ENCODE peak calls at places on chromosome 1, in six cellular contexts. V is activated T-cell treated with anti-CD3 and anti-CD28 coated beads for 1 hour; T is colonic mucosa; C is stimulated activated CD4-positive, alpha-beta T cell treated with anti-CD3 and anti-CD28 coated beads, Interleukin-2, amount 100 ng/mL, for 24 hours; I is activated effector memory CD4-positive, alpha-beta T cell treated with Interleukin-2 at 50 U/mL for 16 hours; R is hippocampal formation. J is an unnamed sample.

GRCh38 chr1:91844862-91845528 is 41.0 kb downstream of the TGFBR3 start:
- DNase-seq in T (no peak), V (no peak), C (no peak), I (no peak), R (no peak), J (peak; percentile 81)

GRCh38 chr1:199073166-199073565 is 434.3 kb downstream of the PTPRC start:
- DNase-seq in V (no peak), T (no peak), C (no peak), R (no peak), I (no peak), J (no peak)

GRCh38 chr1:203276916-203277535 is 28.3 kb upstream of the BTG2 start:
- DNase-seq in I (no peak), V (no peak), T (no peak), C (no peak), R (no peak), J (no peak)

GRCh38 chr1:193069748-193070394 is 10.5 kb downstream of the RO60 start:
- DNase-seq in T (no peak), I (no peak), C (no peak), V (no peak), R (no peak), J (peak; percentile 5)

GRCh38 chr1:7902478-7903084 is 38.1 kb downstream of the TNFRSF9 start:
- DNase-seq in T (peak; percentile 75), C (peak; percentile 68), V (peak; percentile 36), I (peak; percentile 29), R (peak; percentile 50), J (peak; percentile 86)

GRCh38 chr1:86741947-86742572 is 37.7 kb downstream of the SH3GLB1 start:
- DNase-seq in T (no peak), R (peak; percentile 40), C (peak; percentile 50), V (peak; percentile 29), I (no peak), J (no peak)

GRCh38 chr1:5722635-5723157 is 269.5 kb downstream of the NPHP4 start:
- DNase-seq in R (no peak), C (no peak), V (no peak), I (no peak), T (no peak), J (no peak)

GRCh38 chr1:80066060-80066459 is 1059.5 kb upstream of the ADGRL4 start:
- DNase-seq in I (no peak), C (no peak), T (no peak), R (no peak), V (no peak), J (no peak)

GRCh38 chr1:160520582-160520981 is 2.5 kb downstream of the SLAMF6 start:
- DNase-seq in T (no peak), R (no peak), I (no peak), V (no peak), C (no peak), J (no peak)

GRCh38 chr1:26557078-26557477 is 27.5 kb downstream of the RPS6KA1 start:
- DNase-seq in R (no peak), V (no peak), I (no peak), C (no peak), T (no peak), J (no peak)

GRCh38 chr1:47997289-47998200 is at the start of gene TRABD2B:
- DNase-seq in C (peak; percentile 66), R (peak; percentile 58), T (peak; percentile 79), V (peak; percentile 51), I (peak; percentile 39), J (peak; percentile 94)

GRCh38 chr1:182754915-182755314 is 34.7 kb upstream of the NPL start:
- DNase-seq in C (no peak), V (no peak), T (no peak), I (no peak), R (no peak), J (no peak)

GRCh38 chr1:148309940-148310500 is 157.9 kb upstream of the NBPF11 start:
- DNase-seq in R (no peak), C (no peak), V (no peak), I (no peak), T (no peak), J (no peak)

GRCh38 chr1:30466610-30467009 is 256.8 kb downstream of the MATN1 start:
- DNase-seq in I (no peak), C (no peak), T (no peak), V (no peak), R (no peak), J (no peak)

GRCh38 chr1:178408869-178409268 is 87.9 kb downstream of the CLEC20A start:
- DNase-seq in T (no peak), C (no peak), I (no peak), V (no peak), R (no peak), J (no peak)

GRCh38 chr1:46401514-46401913 is 7.4 kb downstream of the FAAH start:
- DNase-seq in I (no peak), R (no peak), T (no peak), V (no peak), C (no peak), J (no peak)

GRCh38 chr1:82979593-82980230 is 1019.2 kb downstream of the TTLL7 start:
- DNase-seq in I (no peak), R (no peak), V (no peak), T (no peak), C (no peak), J (no peak)

GRCh38 chr1:93446837-93447451 is 974 bp upstream of the FNBP1L start:
- DNase-seq in I (no peak), V (no peak), R (no peak), T (peak; percentile 85), C (no peak), J (peak; percentile 9)

GRCh38 chr1:6039031-6039430 is 6.7 kb upstream of the KCNAB2 start:
- DNase-seq in C (no peak), T (no peak), V (no peak), R (no peak), I (no peak), J (no peak)